ENCODE peak calls at places on chromosome 5, in five cellular contexts. S is amniotic epithelial cell; C is A549; N is activated naive CD8-positive, alpha-beta T cell treated with anti-CD3 and anti-CD28 coated beads for 36 hours; Z is effector CD4-positive, alpha-beta T cell. B is an unnamed sample.

GRCh38 chr5:151574597-151574996 is 16.5 kb downstream of the FAT2 start:
- DNase-seq in S (no peak), C (no peak), N (no peak), Z (no peak), B (no peak)

GRCh38 chr5:14505310-14506140 is 76.1 kb upstream of the OTULINL start:
- DNase-seq in S (no peak), C (no peak), N (no peak), Z (no peak), B (no peak)

GRCh38 chr5:65041296-65042158 is 272.8 kb downstream of the CWC27 start:
- DNase-seq in S (no peak), C (no peak), N (no peak), Z (no peak), B (no peak)

GRCh38 chr5:124859027-124859426 is 112.6 kb upstream of the ZNF608 start:
- DNase-seq in S (no peak), C (no peak), N (no peak), Z (no peak), B (no peak)

GRCh38 chr5:172830876-172831662 is 3.0 kb upstream of the ERGIC1 start:
- DNase-seq in S (peak; percentile 99), C (no peak), N (no peak), Z (no peak), B (peak; percentile 4)

GRCh38 chr5:141845371-141845821 is 32.8 kb downstream of the PCDH1 start:
- DNase-seq in S (no peak), C (no peak), N (peak; percentile 36), Z (no peak), B (no peak)

GRCh38 chr5:58172946-58173345 is 286.9 kb downstream of the PLK2 start:
- DNase-seq in S (no peak), C (no peak), N (no peak), Z (no peak), B (no peak)

GRCh38 chr5:119897537-119898370 is 268.4 kb downstream of the FAM170A start:
- DNase-seq in S (no peak), C (no peak), N (no peak), Z (no peak), B (no peak)

GRCh38 chr5:91182763-91183162 is 200.4 kb downstream of the ARRDC3 start:
- DNase-seq in S (no peak), C (no peak), N (no peak), Z (no peak), B (no peak)

GRCh38 chr5:57745029-57745428 is 262.4 kb upstream of the ACTBL2 start:
- DNase-seq in S (no peak), C (no peak), N (no peak), Z (no peak), B (no peak)

GRCh38 chr5:17180957-17181723 is 36.3 kb upstream of the BASP1 start:
- DNase-seq in S (peak; percentile 100), C (peak; percentile 72), N (no peak), Z (no peak), B (peak; percentile 60)

GRCh38 chr5:65326912-65327311 is 154.8 kb downstream of the ADAMTS6 start:
- DNase-seq in S (no peak), C (no peak), N (no peak), Z (no peak), B (no peak)

GRCh38 chr5:55220433-55221185 is 6.5 kb downstream of the MCIDAS start:
- DNase-seq in S (no peak), C (no peak), N (peak; percentile 18), Z (no peak), B (no peak)

GRCh38 chr5:133714161-133714915 is 102.0 kb upstream of the FSTL4 start:
- DNase-seq in S (peak; percentile 17), C (no peak), N (no peak), Z (no peak), B (no peak)

GRCh38 chr5:66793049-66793448 is 196.9 kb downstream of the MAST4 start:
- DNase-seq in S (no peak), C (no peak), N (no peak), Z (no peak), B (no peak)

GRCh38 chr5:16457853-16458252 is 7.7 kb downstream of the ZNF622 start:
- DNase-seq in S (no peak), C (no peak), N (no peak), Z (no peak), B (no peak)

B was measured in T1000.